ENCODE peak calls at places on chromosomes 11 and 22, in four cellular contexts. R is WTC11, H is K562, Z is HepG2. C is an unnamed sample.

GRCh38 chr11:30984442-30984816 is 385.1 kb downstream of the DCDC1 start:
- DNase-seq in R (no peak), H (no peak), Z (peak), C (peak)

GRCh38 chr22:48489551-48490512 is 1337.8 kb downstream of the BRD1 start:
- DNase-seq in R (no peak), H (no peak), Z (no peak), C (no peak)

GRCh38 chr11:15159085-15159484 is 44.4 kb downstream of the INSC start:
- DNase-seq in R (no peak), H (peak), Z (no peak), C (peak)

GRCh38 chr11:57514538-57515331 is 767 bp downstream of the SLC43A1 start:
- DNase-seq in R (peak), H (peak), Z (peak), C (no peak)

GRCh38 chr11:74577624-74578396 is 14.6 kb upstream of the POLD3 start:
- DNase-seq in R (no peak), H (no peak), Z (no peak), C (no peak)

GRCh38 chr11:97367406-97368083 is 977.7 kb downstream of the JRKL start:
- DNase-seq in R (no peak), H (no peak), Z (no peak), C (no peak)

GRCh38 chr22:19039796-19040580 is 82.2 kb downstream of the DGCR2 start:
- DNase-seq in R (no peak), H (no peak), Z (no peak), C (no peak)

GRCh38 chr11:1291295-1292017 is 18.0 kb downstream of the TOLLIP start:
- DNase-seq in R (no peak), H (no peak), Z (no peak), C (no peak)

GRCh38 chr11:78351193-78351592 is 66.4 kb downstream of the GAB2 start:
- DNase-seq in R (no peak), H (no peak), Z (no peak), C (no peak)

GRCh38 chr11:15616130-15617105 is 501.7 kb downstream of the INSC start:
- DNase-seq in R (no peak), H (no peak), Z (no peak), C (no peak)

GRCh38 chr11:17648528-17648927 is 70.8 kb upstream of the MYOD1 start:
- DNase-seq in R (no peak), H (no peak), Z (no peak), C (no peak)

GRCh38 chr11:28106351-28107043 is 1.5 kb downstream of the KIF18A start:
- DNase-seq in R (no peak), H (no peak), Z (no peak), C (no peak)

GRCh38 chr11:72224587-72225410 is at the start of gene INPPL1:
- DNase-seq in R (peak), H (peak), Z (no peak), C (no peak)

GRCh38 chr11:101913631-101914030 is 1.2 kb upstream of the CEP126 start:
- DNase-seq in R (no peak), H (no peak), Z (no peak), C (no peak)

GRCh38 chr11:2376751-2377451 is at the start of gene CD81:
- DNase-seq in R (peak), H (peak), Z (no peak), C (peak)

GRCh38 chr22:39174498-39175120 is 22.1 kb upstream of the CBX7 start:
- DNase-seq in R (peak), H (no peak), Z (peak), C (no peak)

GRCh38 chr11:130819561-130819960 is 96.7 kb downstream of the SNX19 start:
- DNase-seq in R (no peak), H (no peak), Z (no peak), C (no peak)

GRCh38 chr11:18485905-18486528 is 30.4 kb downstream of the LDHAL6A start:
- DNase-seq in R (no peak), H (no peak), Z (no peak), C (no peak)

GRCh38 chr11:103488021-103488420 is 378.8 kb downstream of the DYNC2H1 start:
- DNase-seq in R (no peak), H (no peak), Z (no peak), C (no peak)

GRCh38 chr11:19355601-19356000 is 114.9 kb upstream of the E2F8 start:
- DNase-seq in R (no peak), H (no peak), Z (no peak), C (no peak)

GRCh38 chr11:11588890-11589289 is 32.9 kb downstream of the GALNT18 start:
- DNase-seq in R (no peak), H (no peak), Z (no peak), C (no peak)

GRCh38 chr22:20262582-20263147 is 5.5 kb downstream of the RTN4R start:
- DNase-seq in R (no peak), H (no peak), Z (no peak), C (no peak)

GRCh38 chr11:78063440-78064181 is at the start of gene THRSP:
- DNase-seq in R (no peak), H (no peak), Z (no peak), C (no peak)

GRCh38 chr11:4496555-4497248 is 14.3 kb downstream of the OR52K1 start:
- DNase-seq in R (no peak), H (no peak), Z (no peak), C (no peak)

GRCh38 chr11:27039873-27040272 is 742 bp upstream of the BBOX1 start:
- DNase-seq in R (no peak), H (no peak), Z (no peak), C (no peak)

GRCh38 chr11:109405671-109406070 is 16.3 kb upstream of the C11orf87 start:
- DNase-seq in R (no peak), H (no peak), Z (no peak), C (no peak)
- TF ChIP-seq NR3C1 in R (no peak), H (no peak), Z (no peak), C (no peak)

DNA sequence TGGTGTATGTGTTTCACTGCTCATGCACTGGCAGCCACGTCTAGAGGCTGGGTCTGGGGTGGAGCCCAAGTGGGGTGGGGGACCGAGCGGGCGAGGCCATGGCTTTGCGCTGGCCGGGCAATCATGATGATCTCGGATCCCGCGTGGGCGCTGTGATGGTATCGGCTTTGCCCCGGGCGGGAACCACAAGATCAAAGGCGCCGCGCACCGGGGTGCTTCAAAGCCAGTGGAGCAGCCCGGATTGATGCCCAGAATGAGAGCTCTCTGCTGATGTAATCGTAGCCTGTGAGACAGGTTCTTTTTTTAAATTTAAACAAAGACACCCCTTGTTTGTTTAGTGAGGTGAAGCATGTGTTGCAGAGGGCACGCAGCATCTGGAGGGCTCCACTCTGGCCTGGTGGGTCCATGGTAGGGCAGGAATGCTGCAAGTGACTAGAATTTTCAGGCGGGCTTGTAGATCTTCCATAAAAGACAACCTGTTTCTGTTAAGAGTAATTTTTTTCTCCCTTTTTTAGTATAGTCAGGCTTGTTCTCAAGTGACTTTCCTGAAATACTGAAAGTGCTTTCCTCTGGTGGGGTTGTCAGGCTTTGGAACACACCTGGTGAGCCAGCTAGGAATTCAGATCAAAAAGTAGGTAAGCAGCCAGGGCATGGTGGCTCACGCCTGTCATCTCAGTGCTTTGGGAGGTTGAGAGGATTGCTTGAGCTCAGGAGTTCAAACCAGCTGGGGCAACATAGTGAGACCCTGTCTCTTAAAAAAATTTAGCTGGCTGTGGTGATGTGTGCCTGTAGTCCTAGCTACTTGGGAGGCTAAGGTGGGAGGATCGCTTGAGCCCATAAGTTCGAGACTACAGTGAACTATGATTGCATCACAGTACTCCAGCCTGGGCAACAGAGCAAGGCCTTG is 40.7 kb downstream of the ZNRF3 start:
- DNase-seq in R (no peak), H (no peak), Z (peak), C (no peak)
- TF ChIP-seq NR3C1 in R (no peak), H (no peak), Z (no peak), C (no peak)

GRCh38 chr22:37214431-37215025 is 2.3 kb upstream of the SSTR3 start:
- DNase-seq in R (no peak), H (no peak), Z (no peak), C (no peak)
- TF ChIP-seq NR3C1 in R (no peak), H (no peak), Z (no peak), C (no peak)

GRCh38 chr22:47259990-47260389 is 497.5 kb downstream of the TBC1D22A start:
- DNase-seq in R (no peak), H (peak), Z (no peak), C (peak)

GRCh38 chr22:47257566-47257965 is 495.1 kb downstream of the TBC1D22A start:
- DNase-seq in R (no peak), H (no peak), Z (no peak), C (no peak)

GRCh38 chr22:47259049-47259448 is 496.6 kb downstream of the TBC1D22A start:
- DNase-seq in R (no peak), H (no peak), Z (no peak), C (no peak)

GRCh38 chr22:47266329-47266728 is 503.9 kb downstream of the TBC1D22A start:
- DNase-seq in R (no peak), H (no peak), Z (no peak), C (no peak)

DNA sequence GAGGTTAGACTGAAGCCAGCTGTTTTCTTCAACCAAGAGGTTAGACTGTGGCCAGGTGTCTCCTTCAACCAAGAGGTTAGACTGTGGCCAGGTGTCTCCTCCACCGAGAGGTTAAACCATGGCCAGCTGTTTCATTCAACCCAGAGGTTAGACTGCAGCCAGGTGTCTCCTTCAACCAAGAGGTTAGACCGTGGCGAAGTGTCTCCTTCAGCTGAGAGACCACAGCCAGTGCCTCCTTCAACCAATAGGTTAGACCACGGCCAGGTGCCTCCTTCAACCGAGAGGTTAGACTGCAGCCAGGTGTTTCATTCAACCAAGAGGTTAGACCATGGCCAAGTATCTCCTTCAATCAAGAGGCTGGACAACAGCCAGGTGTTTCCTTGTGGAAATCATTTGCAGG is 498.1 kb downstream of the TBC1D22A start:
- DNase-seq in R (no peak), H (no peak), Z (no peak), C (no peak)
- TF ChIP-seq NR3C1 in R (no peak), H (no peak), Z (no peak), C (no peak)

DNA sequence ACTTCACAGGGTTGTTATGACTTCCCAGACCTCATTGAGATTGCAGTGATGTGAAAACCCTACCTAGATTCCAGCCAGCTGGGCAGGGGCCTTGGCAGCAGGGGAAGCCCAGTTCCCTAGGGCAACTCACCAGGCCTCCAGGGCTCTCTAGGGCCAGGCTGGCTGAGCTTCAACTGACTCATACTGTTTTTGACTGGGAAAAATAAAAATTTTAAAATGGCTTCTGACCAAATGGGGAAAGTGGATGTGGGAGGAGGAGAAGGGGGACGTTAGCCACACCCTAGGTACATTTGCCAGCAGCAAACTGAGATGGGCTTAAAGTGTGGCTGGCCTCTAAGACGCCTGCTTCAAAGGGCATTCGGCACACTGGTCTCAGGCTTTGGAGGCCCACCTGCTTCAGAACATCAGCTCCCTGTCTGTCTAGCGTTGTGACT is 39.0 kb downstream of the BMAL1 start:
- DNase-seq in R (no peak), H (no peak), Z (no peak), C (no peak)
- TF ChIP-seq NR3C1 in R (no peak), H (no peak), Z (no peak), C (no peak)

GRCh38 chr22:49749227-49749626 is 78.4 kb downstream of the BRD1 start:
- DNase-seq in R (no peak), H (peak), Z (no peak), C (no peak)

GRCh38 chr22:49751318-49751967 is 76.2 kb downstream of the BRD1 start:
- DNase-seq in R (no peak), H (no peak), Z (no peak), C (no peak)

GRCh38 chr22:49748514-49748913 is 79.2 kb downstream of the BRD1 start:
- DNase-seq in R (no peak), H (no peak), Z (no peak), C (no peak)

GRCh38 chr22:49751968-49752597 is 75.6 kb downstream of the BRD1 start:
- DNase-seq in R (no peak), H (peak), Z (no peak), C (no peak)

GRCh38 chr22:49749885-49750510 is 77.7 kb downstream of the BRD1 start:
- DNase-seq in R (no peak), H (peak), Z (no peak), C (no peak)
- TF ChIP-seq NR3C1 in R (no peak), H (no peak), Z (no peak), C (no peak)

DNA sequence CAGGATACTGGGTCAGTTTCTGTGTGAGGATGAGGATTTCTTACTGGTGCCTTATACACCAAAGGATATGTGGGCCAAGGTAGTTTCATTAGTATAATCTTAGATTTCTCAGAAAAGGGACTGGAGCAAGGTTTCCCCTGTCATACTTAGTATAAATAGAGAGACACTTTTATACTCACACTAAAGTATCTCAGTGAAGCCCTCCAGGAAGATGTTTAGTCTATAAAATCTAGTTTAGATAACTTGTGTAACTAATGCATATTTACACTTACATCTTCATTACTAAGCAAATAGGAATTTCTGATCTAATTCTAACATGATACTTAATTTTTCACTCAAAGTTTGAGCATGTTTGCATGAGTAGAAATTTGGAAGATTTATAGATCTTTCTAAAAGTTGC is 11.1 kb downstream of the EMSY start:
- DNase-seq in R (no peak), H (no peak), Z (no peak), C (no peak)
- TF ChIP-seq NR3C1 in R (no peak), H (no peak), Z (no peak), C (no peak)

DNA sequence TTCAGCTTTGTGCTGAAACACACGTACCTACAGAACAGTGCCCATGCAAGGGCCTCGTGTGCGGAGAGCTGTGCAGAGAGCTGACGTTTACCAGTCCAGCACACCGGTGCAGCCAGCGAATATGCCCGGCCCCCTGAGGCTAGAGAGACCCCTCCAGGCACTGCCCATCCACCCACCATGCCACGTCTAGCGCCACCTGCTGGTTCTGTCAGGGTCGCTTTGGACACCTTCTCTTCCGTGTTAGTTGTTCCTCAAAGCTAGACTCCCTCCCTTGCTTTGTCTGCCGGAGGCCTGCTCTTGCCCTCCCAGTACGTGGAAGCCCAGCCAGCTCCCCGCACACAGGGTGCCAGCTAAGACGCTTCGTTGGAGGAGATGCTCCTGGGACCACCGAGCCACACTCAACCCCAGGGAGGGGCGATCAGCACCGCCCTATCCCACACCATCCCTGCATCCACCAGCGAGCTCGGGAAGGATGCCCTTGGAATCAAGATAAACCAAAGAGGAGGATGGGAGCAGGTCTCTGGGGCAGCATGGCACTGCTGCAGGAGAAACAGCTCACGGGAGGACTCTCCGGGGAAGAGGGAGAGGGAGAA is 43.4 kb downstream of the CPT1A start:
- DNase-seq in R (peak), H (peak), Z (peak), C (no peak)
- TF ChIP-seq NR3C1 in R (no peak), H (no peak), Z (no peak), C (no peak)

GRCh38 chr11:112000703-112001102 is 24.5 kb upstream of the DLAT start:
- DNase-seq in R (no peak), H (no peak), Z (no peak), C (no peak)

GRCh38 chr11:112005422-112006094 is 19.6 kb upstream of the DLAT start:
- DNase-seq in R (no peak), H (no peak), Z (no peak), C (no peak)

GRCh38 chr11:111999111-111999510 is 26.1 kb upstream of the DLAT start:
- DNase-seq in R (no peak), H (no peak), Z (no peak), C (no peak)

GRCh38 chr11:112002491-112003216 is 22.6 kb upstream of the DLAT start:
- DNase-seq in R (no peak), H (no peak), Z (no peak), C (no peak)

GRCh38 chr11:112004389-112004788 is 20.8 kb upstream of the DLAT start:
- DNase-seq in R (peak), H (peak), Z (peak), C (peak)
- TF ChIP-seq NR3C1 in R (no peak), H (no peak), Z (no peak), C (no peak)

C was measured in A549.